ENCODE peak calls at places on chromosomes 1 and 21, in six cellular contexts. O, U, S, H, W and C are unnamed samples.
A peak's percentile ranks its signal among the peaks of the same experiment; 100 is the strongest.

GRCh38 chr1:17227358-17227915 is 21.5 kb upstream of the PADI3 start:
- DNase-seq in U (no peak), W (no peak), O (no peak), S (no peak), H (no peak), C (no peak)

GRCh38 chr1:169106921-169107672 is 607 bp downstream of the ATP1B1 start:
- DNase-seq in U (no peak), O (no peak), S (peak; percentile 32), W (peak; percentile 22), H (peak; percentile 80), C (no peak)

GRCh38 chr1:174874337-174875053 is 125.3 kb upstream of the CACYBP start:
- DNase-seq in S (peak; percentile 41), O (no peak), H (no peak), W (no peak), U (no peak), C (peak; percentile 13)

GRCh38 chr1:20081331-20081810 is 11.4 kb downstream of the PLA2G5 start:
- DNase-seq in H (no peak), U (no peak), O (no peak), S (no peak), W (no peak), C (no peak)

GRCh38 chr1:155961937-155962336 is 16.4 kb downstream of the ARHGEF2 start:
- DNase-seq in U (peak; percentile 92), O (no peak), S (peak; percentile 43), H (peak; percentile 86), W (no peak), C (no peak)

GRCh38 chr1:33295450-33296081 is 25.3 kb downstream of the A3GALT2 start:
- DNase-seq in S (peak; percentile 91), H (peak; percentile 96), U (peak; percentile 47), W (peak; percentile 91), O (peak; percentile 84), C (peak; percentile 84)

GRCh38 chr1:182634306-182635072 is 30.3 kb upstream of the RGS16 start:
- DNase-seq in O (no peak), H (no peak), W (no peak), S (no peak), U (no peak), C (no peak)

GRCh38 chr1:172002725-172003345 is 161.5 kb downstream of the DNM3 start:
- DNase-seq in S (peak; percentile 14), O (peak; percentile 13), H (no peak), W (peak; percentile 49), U (peak; percentile 39), C (no peak)

GRCh38 chr1:94060720-94061119 is 60.2 kb downstream of the ABCA4 start:
- DNase-seq in H (no peak), S (no peak), U (no peak), O (no peak), W (no peak), C (no peak)

GRCh38 chr21:31580866-31581276 is 78.6 kb upstream of the SOD1 start:
- DNase-seq in O (peak; percentile 41), S (peak; percentile 70), W (peak; percentile 79), H (no peak), U (peak; percentile 57), C (no peak)

GRCh38 chr1:234605983-234606730 is 3.8 kb downstream of the IRF2BP2 start:
- DNase-seq in O (peak; percentile 67), W (peak; percentile 46), S (peak; percentile 52), U (no peak), H (peak; percentile 86), C (no peak)

GRCh38 chr1:28258628-28259251 is 578 bp upstream of the SESN2 start:
- DNase-seq in H (no peak), W (peak; percentile 49), S (no peak), U (no peak), O (peak; percentile 44), C (no peak)

GRCh38 chr1:114201486-114201885 is 47.8 kb upstream of the SYT6 start:
- DNase-seq in U (no peak), S (no peak), H (no peak), W (no peak), O (no peak), C (no peak)

GRCh38 chr1:53462213-53462612 is 3.0 kb downstream of the DMRTB1 start:
- DNase-seq in H (no peak), W (no peak), U (no peak), S (no peak), O (no peak), C (no peak)

GRCh38 chr1:84146375-84147032 is 2.4 kb downstream of the PRKACB start:
- DNase-seq in O (no peak), H (no peak), S (no peak), U (peak; percentile 66), W (no peak), C (no peak)

GRCh38 chr21:28636988-28637691 is 355.5 kb downstream of the LTN1 start:
- DNase-seq in H (no peak), S (no peak), U (no peak), W (no peak), O (no peak), C (no peak)

GRCh38 chr21:46634966-46635323 is 529 bp upstream of the PRMT2 start:
- DNase-seq in H (no peak), O (peak; percentile 83), U (peak; percentile 40), S (no peak), W (peak; percentile 90), C (no peak)

GRCh38 chr1:27446491-27447020 is 43.4 kb downstream of the WASF2 start:
- DNase-seq in S (no peak), H (no peak), W (no peak), U (no peak), O (no peak), C (no peak)

GRCh38 chr1:243718893-243719292 is 131.2 kb downstream of the AKT3 start:
- DNase-seq in O (no peak), S (no peak), W (no peak), U (no peak), H (no peak), C (no peak)

DNA sequence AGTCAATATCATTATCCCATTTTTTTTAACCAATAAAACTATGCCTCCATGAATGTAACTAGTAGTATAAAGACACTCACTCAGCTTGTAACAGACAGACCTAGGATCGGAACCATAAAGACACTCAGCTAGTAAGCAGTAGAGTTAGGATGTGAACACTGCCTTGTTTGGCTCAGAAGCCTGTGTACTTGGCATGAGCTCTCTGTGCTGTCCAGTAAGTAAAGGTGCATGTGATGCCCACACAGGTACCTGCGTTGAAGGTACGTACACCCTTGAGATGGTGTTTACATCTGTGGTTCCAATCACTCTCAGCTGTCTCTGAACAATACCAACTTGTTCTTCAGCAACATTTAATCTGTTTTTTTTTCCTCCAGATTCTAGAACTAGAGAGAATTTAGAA is 252.1 kb upstream of the SGIP1 start:
- DNase-seq in S (no peak), U (no peak), O (no peak), W (no peak), H (no peak), C (no peak)
- TF ChIP-seq POLR2AphosphoS5 in S (no peak), U (no peak), O (no peak), W (no peak), H (no peak), C (no peak)

GRCh38 chr1:6544831-6545230 is 9.5 kb downstream of the NOL9 start:
- DNase-seq in H (no peak), O (no peak), W (no peak), S (no peak), U (no peak), C (no peak)
- TF ChIP-seq POLR2AphosphoS5 in H (no peak), O (no peak), W (no peak), S (no peak), U (no peak), C (no peak)

GRCh38 chr1:225454733-225455132 is 26.9 kb upstream of the LBR start:
- DNase-seq in U (peak; percentile 62), S (peak; percentile 14), W (peak; percentile 75), H (no peak), O (peak; percentile 41), C (no peak)
- TF ChIP-seq POLR2AphosphoS5 in U (peak; percentile 54), S (no peak), W (no peak), H (no peak), O (no peak), C (no peak)

GRCh38 chr1:214281030-214281901 is at the start of gene SMYD2:
- DNase-seq in U (peak; percentile 36), W (peak; percentile 89), S (peak; percentile 80), H (peak; percentile 94), O (peak; percentile 54), C (peak; percentile 58)
- TF ChIP-seq POLR2AphosphoS5 in U (peak; percentile 55), W (peak; percentile 51), S (peak; percentile 30), H (peak; percentile 78), O (peak; percentile 52), C (peak; percentile 42)

GRCh38 chr1:147539122-147539575 is 2.2 kb upstream of the BCL9 start:
- DNase-seq in H (no peak), U (peak; percentile 85), O (no peak), S (no peak), W (peak; percentile 40), C (no peak)

GRCh38 chr1:147542549-147542857 is 1.2 kb downstream of the BCL9 start:
- DNase-seq in S (no peak), O (no peak), U (no peak), H (no peak), W (no peak), C (no peak)

GRCh38 chr1:147545133-147545532 is 3.8 kb downstream of the BCL9 start:
- DNase-seq in H (peak; percentile 86), O (no peak), U (peak; percentile 66), S (peak; percentile 55), W (no peak), C (no peak)

GRCh38 chr1:147547065-147547464 is 5.8 kb downstream of the BCL9 start:
- DNase-seq in W (no peak), H (no peak), O (no peak), U (no peak), S (no peak), C (no peak)

GRCh38 chr1:147541672-147542548 is 609 bp downstream of the BCL9 start:
- DNase-seq in H (peak; percentile 79), O (no peak), W (no peak), S (peak; percentile 44), U (no peak), C (no peak)
- TF ChIP-seq POLR2AphosphoS5 in H (no peak), O (no peak), W (no peak), S (no peak), U (no peak), C (no peak)

DNA sequence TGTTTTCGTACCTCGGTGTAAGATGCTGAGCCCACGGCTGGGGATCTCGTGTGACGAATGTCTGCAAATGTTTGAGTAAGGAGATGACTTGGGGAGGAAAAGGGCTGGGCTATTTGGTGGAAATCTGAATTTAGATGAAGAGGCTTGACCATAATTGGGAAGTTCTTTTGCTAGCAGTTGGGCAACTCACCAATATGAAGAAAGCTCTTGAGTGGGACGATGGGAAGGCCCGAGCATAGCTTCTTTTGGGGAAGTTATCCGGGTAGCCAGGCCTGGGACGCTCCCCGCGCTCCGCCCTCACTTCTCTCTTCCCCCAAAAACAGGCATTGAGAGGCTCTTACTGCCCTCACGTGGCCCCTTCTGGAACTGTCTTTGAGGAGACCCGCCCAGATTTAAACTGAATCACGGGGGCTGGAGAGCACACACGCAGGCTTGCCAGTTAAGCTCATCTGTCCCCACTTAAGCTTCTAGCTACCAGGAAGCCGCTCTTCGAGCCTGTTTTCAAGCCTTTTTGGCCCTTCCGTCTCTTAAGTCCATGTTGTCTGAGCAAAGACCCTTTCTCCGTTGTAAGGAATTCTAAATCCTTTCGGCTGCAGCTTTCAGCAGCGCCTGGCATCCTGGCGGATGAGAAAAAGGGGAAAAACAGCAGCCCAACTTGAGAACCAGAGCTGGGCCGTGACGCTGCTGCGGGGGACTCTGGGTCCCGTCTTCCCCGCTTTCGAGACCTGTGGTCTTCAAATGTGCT is 93.1 kb downstream of the NID1 start:
- DNase-seq in U (peak; percentile 68), S (peak; percentile 91), W (peak; percentile 86), H (peak; percentile 95), O (peak; percentile 99), C (peak; percentile 59)
- TF ChIP-seq POLR2AphosphoS5 in U (no peak), S (peak; percentile 73), W (no peak), H (peak; percentile 91), O (peak; percentile 76), C (peak; percentile 76)

GRCh38 chr1:25033828-25034451 is 103.9 kb upstream of the RUNX3 start:
- DNase-seq in U (no peak), W (no peak), O (peak; percentile 98), H (peak; percentile 93), S (peak; percentile 60), C (peak; percentile 52)
- TF ChIP-seq POLR2AphosphoS5 in U (no peak), W (no peak), O (peak; percentile 99), H (peak; percentile 68), S (no peak), C (peak; percentile 12)